ENCODE peak calls at places on chromosomes 4 and X, in six cellular contexts. One of them, this sample, is unnamed.

GRCh38 chr4:148961526-148961925 is 519.3 kb upstream of the NR3C2 start:
- DNase-seq in ureter: no peak
- DNase-seq in CD4-positive, alpha-beta T cell: no peak
- DNase-seq in KBM-7: no peak
- DNase-seq in MCF 10A: no peak
- DNase-seq in activated naive CD8-positive, alpha-beta T cell treated with anti-CD3 and anti-CD28 coated beads, Interleukin-2, amount 50 U/mL, for 24 hours: no peak
- DNase-seq in this sample: no peak

GRCh38 chrX:53357799-53358530 is 64.5 kb downstream of the SMC1A start:
- DNase-seq in ureter: no peak
- DNase-seq in KBM-7: no peak
- DNase-seq in activated naive CD8-positive, alpha-beta T cell treated with anti-CD3 and anti-CD28 coated beads, Interleukin-2, amount 50 U/mL, for 24 hours: no peak
- DNase-seq in CD4-positive, alpha-beta T cell: no peak
- DNase-seq in MCF 10A: no peak
- DNase-seq in this sample: peak

GRCh38 chr4:139301821-139302611 is at the start of gene NDUFC1:
- DNase-seq in ureter: peak
- DNase-seq in CD4-positive, alpha-beta T cell: peak
- DNase-seq in activated naive CD8-positive, alpha-beta T cell treated with anti-CD3 and anti-CD28 coated beads, Interleukin-2, amount 50 U/mL, for 24 hours: peak
- DNase-seq in KBM-7: peak
- DNase-seq in MCF 10A: peak
- DNase-seq in this sample: peak

GRCh38 chrX:52574416-52575275 is 57.8 kb upstream of the XAGE1B start:
- DNase-seq in CD4-positive, alpha-beta T cell: no peak
- DNase-seq in MCF 10A: peak
- DNase-seq in ureter: no peak
- DNase-seq in activated naive CD8-positive, alpha-beta T cell treated with anti-CD3 and anti-CD28 coated beads, Interleukin-2, amount 50 U/mL, for 24 hours: peak
- DNase-seq in KBM-7: peak
- DNase-seq in this sample: no peak

GRCh38 chr4:79064806-79065205 is 125.6 kb upstream of the PAQR3 start:
- DNase-seq in ureter: no peak
- DNase-seq in MCF 10A: no peak
- DNase-seq in CD4-positive, alpha-beta T cell: no peak
- DNase-seq in activated naive CD8-positive, alpha-beta T cell treated with anti-CD3 and anti-CD28 coated beads, Interleukin-2, amount 50 U/mL, for 24 hours: no peak
- DNase-seq in KBM-7: no peak
- DNase-seq in this sample: no peak

GRCh38 chr4:121448231-121448630 is 67.4 kb upstream of the QRFPR start:
- DNase-seq in CD4-positive, alpha-beta T cell: no peak
- DNase-seq in MCF 10A: peak
- DNase-seq in ureter: no peak
- DNase-seq in KBM-7: no peak
- DNase-seq in activated naive CD8-positive, alpha-beta T cell treated with anti-CD3 and anti-CD28 coated beads, Interleukin-2, amount 50 U/mL, for 24 hours: no peak
- DNase-seq in this sample: no peak

GRCh38 chrX:100681581-100681980 is 37.6 kb downstream of the SRPX2 start:
- DNase-seq in CD4-positive, alpha-beta T cell: no peak
- DNase-seq in activated naive CD8-positive, alpha-beta T cell treated with anti-CD3 and anti-CD28 coated beads, Interleukin-2, amount 50 U/mL, for 24 hours: no peak
- DNase-seq in MCF 10A: no peak
- DNase-seq in ureter: no peak
- DNase-seq in KBM-7: no peak
- DNase-seq in this sample: no peak

GRCh38 chr4:167578906-167579305 is 344.6 kb upstream of the SPOCK3 start:
- DNase-seq in activated naive CD8-positive, alpha-beta T cell treated with anti-CD3 and anti-CD28 coated beads, Interleukin-2, amount 50 U/mL, for 24 hours: no peak
- DNase-seq in MCF 10A: peak
- DNase-seq in ureter: no peak
- DNase-seq in CD4-positive, alpha-beta T cell: no peak
- DNase-seq in KBM-7: peak
- DNase-seq in this sample: no peak

GRCh38 chrX:38142598-38142997 is 78.1 kb downstream of the SRPX start:
- DNase-seq in CD4-positive, alpha-beta T cell: no peak
- DNase-seq in ureter: no peak
- DNase-seq in MCF 10A: no peak
- DNase-seq in activated naive CD8-positive, alpha-beta T cell treated with anti-CD3 and anti-CD28 coated beads, Interleukin-2, amount 50 U/mL, for 24 hours: no peak
- DNase-seq in KBM-7: no peak
- DNase-seq in this sample: no peak

GRCh38 chr4:6526171-6526570 is 48.8 kb upstream of the MAN2B2 start:
- DNase-seq in MCF 10A: no peak
- DNase-seq in ureter: no peak
- DNase-seq in KBM-7: no peak
- DNase-seq in activated naive CD8-positive, alpha-beta T cell treated with anti-CD3 and anti-CD28 coated beads, Interleukin-2, amount 50 U/mL, for 24 hours: no peak
- DNase-seq in CD4-positive, alpha-beta T cell: no peak
- DNase-seq in this sample: no peak

GRCh38 chr4:6105311-6105911 is 87.2 kb upstream of the C4orf50 start:
- DNase-seq in MCF 10A: no peak
- DNase-seq in KBM-7: no peak
- DNase-seq in CD4-positive, alpha-beta T cell: no peak
- DNase-seq in ureter: no peak
- DNase-seq in activated naive CD8-positive, alpha-beta T cell treated with anti-CD3 and anti-CD28 coated beads, Interleukin-2, amount 50 U/mL, for 24 hours: no peak
- DNase-seq in this sample: no peak

GRCh38 chr4:171242831-171243230 is 570.4 kb upstream of the GALNTL6 start:
- DNase-seq in MCF 10A: no peak
- DNase-seq in CD4-positive, alpha-beta T cell: no peak
- DNase-seq in activated naive CD8-positive, alpha-beta T cell treated with anti-CD3 and anti-CD28 coated beads, Interleukin-2, amount 50 U/mL, for 24 hours: no peak
- DNase-seq in KBM-7: no peak
- DNase-seq in ureter: no peak
- DNase-seq in this sample: no peak

GRCh38 chr4:26217961-26218676 is 102.7 kb upstream of the RBPJ start:
- DNase-seq in CD4-positive, alpha-beta T cell: no peak
- DNase-seq in KBM-7: no peak
- DNase-seq in ureter: no peak
- DNase-seq in MCF 10A: no peak
- DNase-seq in activated naive CD8-positive, alpha-beta T cell treated with anti-CD3 and anti-CD28 coated beads, Interleukin-2, amount 50 U/mL, for 24 hours: no peak
- DNase-seq in this sample: peak

GRCh38 chr4:74675673-74676279 is 118.5 kb downstream of the BTC start:
- DNase-seq in MCF 10A: peak
- DNase-seq in KBM-7: peak
- DNase-seq in CD4-positive, alpha-beta T cell: no peak
- DNase-seq in activated naive CD8-positive, alpha-beta T cell treated with anti-CD3 and anti-CD28 coated beads, Interleukin-2, amount 50 U/mL, for 24 hours: no peak
- DNase-seq in ureter: no peak
- DNase-seq in this sample: no peak

GRCh38 chr4:1746265-1746691 is 25.0 kb downstream of the TACC3 start:
- DNase-seq in CD4-positive, alpha-beta T cell: peak
- DNase-seq in KBM-7: peak
- DNase-seq in activated naive CD8-positive, alpha-beta T cell treated with anti-CD3 and anti-CD28 coated beads, Interleukin-2, amount 50 U/mL, for 24 hours: peak
- DNase-seq in MCF 10A: peak
- DNase-seq in ureter: peak
- DNase-seq in this sample: peak

GRCh38 chrX:136863826-136864225 is 16.7 kb downstream of the RBMX start:
- DNase-seq in activated naive CD8-positive, alpha-beta T cell treated with anti-CD3 and anti-CD28 coated beads, Interleukin-2, amount 50 U/mL, for 24 hours: no peak
- DNase-seq in MCF 10A: peak
- DNase-seq in ureter: no peak
- DNase-seq in KBM-7: no peak
- DNase-seq in CD4-positive, alpha-beta T cell: no peak
- DNase-seq in this sample: no peak

GRCh38 chr4:139791681-139792080 is 126.1 kb downstream of the MGST2 start:
- DNase-seq in CD4-positive, alpha-beta T cell: no peak
- DNase-seq in activated naive CD8-positive, alpha-beta T cell treated with anti-CD3 and anti-CD28 coated beads, Interleukin-2, amount 50 U/mL, for 24 hours: no peak
- DNase-seq in KBM-7: no peak
- DNase-seq in MCF 10A: no peak
- DNase-seq in ureter: no peak
- DNase-seq in this sample: no peak

GRCh38 chrX:91331476-91331875 is 103.2 kb upstream of the PABPC5 start:
- DNase-seq in ureter: no peak
- DNase-seq in CD4-positive, alpha-beta T cell: no peak
- DNase-seq in MCF 10A: no peak
- DNase-seq in activated naive CD8-positive, alpha-beta T cell treated with anti-CD3 and anti-CD28 coated beads, Interleukin-2, amount 50 U/mL, for 24 hours: no peak
- DNase-seq in KBM-7: no peak
- DNase-seq in this sample: no peak

GRCh38 chr4:105036991-105037390 is 109.7 kb upstream of the TET2 start:
- DNase-seq in CD4-positive, alpha-beta T cell: no peak
- DNase-seq in ureter: no peak
- DNase-seq in MCF 10A: no peak
- DNase-seq in activated naive CD8-positive, alpha-beta T cell treated with anti-CD3 and anti-CD28 coated beads, Interleukin-2, amount 50 U/mL, for 24 hours: no peak
- DNase-seq in KBM-7: no peak
- DNase-seq in this sample: no peak

GRCh38 chrX:17527135-17527701 is 152.2 kb downstream of the NHS start:
- DNase-seq in MCF 10A: peak
- DNase-seq in ureter: no peak
- DNase-seq in activated naive CD8-positive, alpha-beta T cell treated with anti-CD3 and anti-CD28 coated beads, Interleukin-2, amount 50 U/mL, for 24 hours: no peak
- DNase-seq in KBM-7: peak
- DNase-seq in CD4-positive, alpha-beta T cell: no peak
- DNase-seq in this sample: no peak

GRCh38 chr4:137960371-137961050 is 281.6 kb downstream of the SLC7A11 start:
- DNase-seq in activated naive CD8-positive, alpha-beta T cell treated with anti-CD3 and anti-CD28 coated beads, Interleukin-2, amount 50 U/mL, for 24 hours: no peak
- DNase-seq in CD4-positive, alpha-beta T cell: no peak
- DNase-seq in ureter: no peak
- DNase-seq in KBM-7: no peak
- DNase-seq in MCF 10A: peak
- DNase-seq in this sample: no peak

GRCh38 chrX:153583433-153583832 is 15.5 kb downstream of the CCNQ start:
- DNase-seq in KBM-7: no peak
- DNase-seq in activated naive CD8-positive, alpha-beta T cell treated with anti-CD3 and anti-CD28 coated beads, Interleukin-2, amount 50 U/mL, for 24 hours: no peak
- DNase-seq in ureter: no peak
- DNase-seq in MCF 10A: no peak
- DNase-seq in CD4-positive, alpha-beta T cell: no peak
- DNase-seq in this sample: no peak

This sample was measured in amygdala.